ENCODE peak calls at places on chromosomes 4 and X, in seven cellular contexts. One of them, this sample, is unnamed.

GRCh38 chr4:11418610-11419009 is 10.1 kb downstream of the HS3ST1 start:
- DNase-seq in neural progenitor cell: peak
- DNase-seq in A549: no peak
- DNase-seq in foreskin fibroblast: no peak
- DNase-seq in mammary epithelial cell: no peak
- DNase-seq in GM13977: no peak
- DNase-seq in neural crest cell: no peak
- DNase-seq in this sample: no peak

GRCh38 chr4:80201326-80202151 is 4.2 kb downstream of the PRDM8 start:
- DNase-seq in neural crest cell: no peak
- DNase-seq in mammary epithelial cell: no peak
- DNase-seq in A549: no peak
- DNase-seq in GM13977: no peak
- DNase-seq in foreskin fibroblast: peak
- DNase-seq in neural progenitor cell: peak
- DNase-seq in this sample: no peak

GRCh38 chr4:1775731-1776500 is 17.2 kb upstream of the FGFR3 start:
- DNase-seq in neural progenitor cell: peak
- DNase-seq in mammary epithelial cell: peak
- DNase-seq in A549: no peak
- DNase-seq in foreskin fibroblast: no peak
- DNase-seq in GM13977: no peak
- DNase-seq in neural crest cell: no peak
- DNase-seq in this sample: peak

GRCh38 chrX:153476628-153477027 is 6.3 kb upstream of the HAUS7 start:
- DNase-seq in foreskin fibroblast: no peak
- DNase-seq in mammary epithelial cell: no peak
- DNase-seq in A549: no peak
- DNase-seq in neural progenitor cell: no peak
- DNase-seq in GM13977: no peak
- DNase-seq in neural crest cell: no peak
- DNase-seq in this sample: no peak

GRCh38 chr4:42296196-42296595 is 101.1 kb upstream of the SHISA3 start:
- DNase-seq in GM13977: no peak
- DNase-seq in A549: no peak
- DNase-seq in neural progenitor cell: no peak
- DNase-seq in mammary epithelial cell: no peak
- DNase-seq in foreskin fibroblast: no peak
- DNase-seq in neural crest cell: no peak
- DNase-seq in this sample: no peak

GRCh38 chrX:11968991-11969390 is 169.3 kb upstream of the FRMPD4 start:
- DNase-seq in GM13977: no peak
- DNase-seq in mammary epithelial cell: no peak
- DNase-seq in foreskin fibroblast: no peak
- DNase-seq in neural crest cell: no peak
- DNase-seq in neural progenitor cell: no peak
- DNase-seq in A549: no peak
- DNase-seq in this sample: no peak

GRCh38 chr4:78476108-78476704 is 75.4 kb upstream of the ANXA3 start:
- DNase-seq in A549: no peak
- DNase-seq in neural progenitor cell: no peak
- DNase-seq in neural crest cell: no peak
- DNase-seq in foreskin fibroblast: no peak
- DNase-seq in mammary epithelial cell: no peak
- DNase-seq in GM13977: no peak
- DNase-seq in this sample: no peak

GRCh38 chr4:120718979-120719566 is 203.5 kb downstream of the PRDM5 start:
- DNase-seq in GM13977: no peak
- DNase-seq in A549: no peak
- DNase-seq in neural crest cell: peak
- DNase-seq in mammary epithelial cell: peak
- DNase-seq in foreskin fibroblast: peak
- DNase-seq in neural progenitor cell: peak
- DNase-seq in this sample: peak